ENCODE peak calls at places on chromosomes 3 and 15, in eight cellular contexts. G is PC-9, Z is MM.1S, Y is OCI-LY7, L is Karpas-422, D is SK-N-SH, J is PC-3, R is GM23248. W is an unnamed sample.
A peak's percentile ranks its signal among the peaks of the same experiment; 100 is the strongest.

GRCh38 chr3:170130532-170130931 is 51.0 kb downstream of the PHC3 start:
- DNase-seq in Z (no peak), L (no peak), Y (peak; percentile 50), J (no peak), R (no peak), D (no peak), G (no peak), W (no peak)

GRCh38 chr3:99504258-99504657 is 134.1 kb upstream of the COL8A1 start:
- DNase-seq in G (no peak), D (no peak), Z (no peak), Y (no peak), R (peak; percentile 29), J (no peak), L (no peak), W (no peak)

GRCh38 chr3:143239026-143239425 is 119.5 kb downstream of the CHST2 start:
- DNase-seq in J (no peak), D (no peak), G (no peak), Y (no peak), L (no peak), R (no peak), Z (no peak), W (no peak)

GRCh38 chr3:3065876-3066275 is 44.3 kb downstream of the IL5RA start:
- DNase-seq in Z (no peak), J (peak; percentile 59), G (no peak), D (no peak), R (peak; percentile 27), L (no peak), Y (no peak), W (no peak)

GRCh38 chr3:51712963-51713362 is 6.1 kb downstream of the GRM2 start:
- DNase-seq in R (no peak), J (no peak), Y (no peak), D (no peak), L (no peak), Z (no peak), G (no peak), W (no peak)

GRCh38 chr3:153284282-153284938 is 122.4 kb downstream of the RAP2B start:
- DNase-seq in D (no peak), J (peak; percentile 78), Z (no peak), G (peak; percentile 62), L (no peak), Y (peak; percentile 16), R (peak; percentile 96), W (peak; percentile 60)

GRCh38 chr3:116005404-116005803 is 382.1 kb downstream of the GAP43 start:
- DNase-seq in Z (no peak), R (peak; percentile 99), G (peak; percentile 22), Y (no peak), J (peak; percentile 76), L (no peak), D (no peak), W (peak; percentile 69)

GRCh38 chr3:195169011-195169410 is 101.9 kb downstream of the XXYLT1 start:
- DNase-seq in J (no peak), L (no peak), G (no peak), R (no peak), Z (no peak), D (no peak), Y (no peak), W (no peak)

GRCh38 chr15:77066961-77067690 is 3.8 kb downstream of the TSPAN3 start:
- DNase-seq in Z (no peak), R (peak; percentile 27), D (no peak), G (no peak), Y (no peak), J (peak; percentile 91), L (no peak), W (peak; percentile 73)

GRCh38 chr15:77067691-77068367 is 3.1 kb downstream of the TSPAN3 start:
- DNase-seq in L (peak; percentile 78), J (no peak), G (no peak), D (no peak), R (no peak), Y (no peak), Z (no peak), W (peak; percentile 26)

GRCh38 chr15:77069521-77070121 is 1.3 kb downstream of the TSPAN3 start:
- DNase-seq in G (no peak), Y (no peak), D (no peak), L (no peak), Z (no peak), J (peak; percentile 53), R (peak; percentile 29), W (peak; percentile 62)

GRCh38 chr15:77070180-77070499 is 769 bp downstream of the TSPAN3 start:
- DNase-seq in G (no peak), Z (no peak), R (no peak), Y (no peak), J (no peak), L (no peak), D (no peak), W (no peak)

DNA sequence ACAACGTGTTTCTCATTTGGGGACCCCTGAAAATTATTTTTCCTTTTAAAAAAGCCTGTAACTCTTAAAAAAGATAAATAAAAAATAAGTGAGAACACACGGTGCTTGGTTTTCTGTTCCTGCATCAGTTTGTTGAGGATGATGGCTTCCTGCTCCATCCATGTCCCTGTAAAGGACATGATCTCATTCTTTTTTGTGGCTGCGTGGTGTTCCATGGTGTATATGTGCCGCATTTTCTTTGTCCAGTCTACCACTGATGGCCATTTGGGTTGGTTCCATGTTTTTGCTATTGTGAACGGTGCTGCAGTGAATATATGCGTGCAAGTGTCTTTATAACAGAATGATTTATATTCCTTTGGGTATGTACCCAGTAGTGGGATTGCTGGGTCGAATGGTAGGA is 2.3 kb downstream of the TSPAN3 start:
- DNase-seq in R (no peak), J (no peak), L (no peak), Y (no peak), G (no peak), Z (no peak), D (no peak), W (no peak)
- H4K20me1 ChIP-seq in R (peaks cover 5% of the 10 kb centered on the region), J (peaks cover 11% of the 10 kb centered on the region), L (peaks cover 7% of the 10 kb centered on the region), Y (peaks cover 4% of the 10 kb centered on the region), G (no peaks in the 10 kb centered on the region), Z (no peaks in the 10 kb centered on the region), D (peaks cover 63% of the 10 kb centered on the region), W (peaks cover 40% of the 10 kb centered on the region)

GRCh38 chr3:41162981-41163380 is 36.3 kb upstream of the CTNNB1 start:
- DNase-seq in G (no peak), D (no peak), J (no peak), R (no peak), L (no peak), Y (no peak), Z (no peak), W (no peak)
- H3K9me2 ChIP-seq in G (no peaks in the 10 kb centered on the region), D (no peaks in the 10 kb centered on the region), J (no peaks in the 10 kb centered on the region), R (no peaks in the 10 kb centered on the region), L (no peaks in the 10 kb centered on the region), Y (no peaks in the 10 kb centered on the region), Z (no peaks in the 10 kb centered on the region), W (no peaks in the 10 kb centered on the region)

DNA sequence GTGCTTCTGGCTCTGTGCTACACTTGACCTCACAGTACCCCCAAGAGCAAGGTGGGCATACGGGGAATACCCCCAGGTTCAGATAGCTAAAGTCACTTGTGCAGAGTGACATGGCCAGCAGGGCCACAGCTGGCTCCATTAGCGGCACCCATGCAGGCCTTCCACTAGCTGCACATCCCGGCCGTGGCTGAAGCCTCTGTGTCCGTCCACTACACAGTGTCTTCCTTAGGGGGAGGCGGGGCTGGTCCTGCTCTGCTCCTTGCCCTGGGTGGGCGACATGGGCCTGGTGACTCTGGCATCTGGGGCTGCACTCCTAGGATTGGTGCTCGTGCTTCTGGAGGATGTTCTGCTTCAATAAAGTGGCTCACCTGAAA is 169.1 kb upstream of the IQSEC1 start:
- DNase-seq in G (no peak), R (no peak), D (no peak), Z (no peak), J (no peak), Y (no peak), L (no peak), W (no peak)
- H4K20me1 ChIP-seq in G (peaks cover 3% of the 10 kb centered on the region), R (no peaks in the 10 kb centered on the region), D (no peaks in the 10 kb centered on the region), Z (no peaks in the 10 kb centered on the region), J (no peaks in the 10 kb centered on the region), Y (no peaks in the 10 kb centered on the region), L (peaks cover 42% of the 10 kb centered on the region), W (no peaks in the 10 kb centered on the region)

GRCh38 chr15:29736745-29737023 is 85.6 kb downstream of the TJP1 start:
- DNase-seq in Z (no peak), G (peak; percentile 59), D (no peak), J (peak; percentile 56), Y (no peak), R (peak; percentile 23), L (no peak), W (peak; percentile 49)

GRCh38 chr15:29734917-29735572 is 87.2 kb downstream of the TJP1 start:
- DNase-seq in G (peak; percentile 72), Z (no peak), R (peak; percentile 10), L (no peak), D (no peak), Y (no peak), J (peak; percentile 77), W (peak; percentile 32)

GRCh38 chr15:29731865-29732264 is 90.4 kb downstream of the TJP1 start:
- DNase-seq in J (peak; percentile 85), Y (no peak), Z (no peak), D (no peak), L (no peak), G (no peak), R (peak; percentile 12), W (no peak)

GRCh38 chr15:29740692-29741311 is 81.5 kb downstream of the TJP1 start:
- DNase-seq in Y (peak; percentile 49), J (peak; percentile 37), L (peak; percentile 59), Z (peak; percentile 70), G (no peak), R (no peak), D (peak; percentile 54), W (no peak)

GRCh38 chr15:29736012-29736744 is 86.1 kb downstream of the TJP1 start:
- DNase-seq in D (no peak), R (no peak), J (no peak), Z (no peak), L (no peak), G (no peak), Y (no peak), W (no peak)
- H3K9me2 ChIP-seq in D (no peaks in the 10 kb centered on the region), R (no peaks in the 10 kb centered on the region), J (no peaks in the 10 kb centered on the region), Z (no peaks in the 10 kb centered on the region), L (no peaks in the 10 kb centered on the region), G (no peaks in the 10 kb centered on the region), Y (no peaks in the 10 kb centered on the region), W (no peaks in the 10 kb centered on the region)

DNA sequence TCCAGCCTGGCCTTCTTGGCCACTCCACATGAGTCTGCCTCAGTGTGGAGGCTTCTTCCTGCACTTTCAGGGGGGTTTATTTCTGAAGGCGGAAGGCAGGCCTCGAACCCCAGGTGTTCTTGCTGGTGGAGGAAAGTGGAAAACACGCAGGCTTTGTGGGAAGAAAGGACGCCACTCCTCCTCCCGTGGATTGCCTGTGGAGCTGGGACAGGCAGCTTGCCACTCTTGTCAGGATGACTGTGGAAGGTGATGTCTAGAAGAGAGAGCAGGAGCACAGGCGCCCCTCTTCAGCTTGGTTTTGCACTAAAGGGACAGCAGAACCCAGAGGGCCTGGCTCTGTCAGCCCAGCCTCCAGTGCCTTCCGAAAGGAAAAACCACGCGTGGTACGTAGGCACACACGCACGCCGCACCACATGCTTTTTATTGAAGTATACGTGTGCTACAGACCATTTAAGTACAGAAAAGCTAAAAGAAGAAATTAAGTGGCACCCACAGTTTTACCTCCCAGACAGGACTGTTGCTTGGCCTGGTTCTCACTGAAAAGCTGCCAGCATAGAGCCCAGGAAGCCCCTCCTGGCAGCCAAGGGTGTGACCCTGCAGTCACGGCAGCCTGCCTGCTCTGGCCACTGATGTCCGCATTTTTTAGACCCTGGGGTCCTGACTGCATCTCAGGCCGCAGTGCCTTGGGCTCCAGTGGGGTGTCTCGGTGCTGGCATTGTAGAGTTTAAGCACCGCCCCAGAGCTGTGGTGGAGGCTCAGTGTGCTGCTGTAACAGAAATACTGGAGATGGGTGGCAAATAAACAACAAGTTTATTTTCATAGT is 21.6 kb downstream of the KLF13 start:
- DNase-seq in Z (no peak), L (no peak), J (no peak), D (no peak), R (no peak), G (no peak), Y (no peak), W (no peak)
- H4K20me1 ChIP-seq in Z (no peaks in the 10 kb centered on the region), L (peaks cover 47% of the 10 kb centered on the region), J (no peaks in the 10 kb centered on the region), D (peaks cover 41% of the 10 kb centered on the region), R (no peaks in the 10 kb centered on the region), G (no peaks in the 10 kb centered on the region), Y (peaks cover 3% of the 10 kb centered on the region), W (peaks cover 98% of the 10 kb centered on the region)

W was measured in hepatocyte.